ENCODE peak calls at places on chromosomes 12 and 14, in five cellular contexts. Z is A673, S is HCT116, R is aorta, G is lung. E is an unnamed sample.

GRCh38 chr12:20350495-20350894 is 17.8 kb upstream of the PDE3A start:
- DNase-seq in G (no peak), Z (peak; percentile 32), S (no peak), R (no peak), E (no peak)

GRCh38 chr14:96959992-96960391 is 162.8 kb downstream of the VRK1 start:
- DNase-seq in S (no peak), G (no peak), Z (no peak), R (no peak), E (no peak)

GRCh38 chr12:121399391-121400331 is at the start of gene RNF34:
- DNase-seq in Z (peak; percentile 99), R (peak; percentile 99), S (peak; percentile 97), G (peak; percentile 99), E (peak; percentile 99)

GRCh38 chr12:28780096-28780495 is 369.0 kb upstream of the FAR2 start:
- DNase-seq in G (no peak), Z (no peak), S (no peak), R (no peak), E (peak; percentile 9)

GRCh38 chr12:4829793-4830162 is 79.9 kb upstream of the KCNA1 start:
- DNase-seq in S (no peak), R (no peak), G (no peak), Z (peak; percentile 23), E (no peak)

GRCh38 chr12:109621864-109622485 is 48.4 kb downstream of the MVK start:
- DNase-seq in G (no peak), S (no peak), R (no peak), Z (peak; percentile 24), E (no peak)

GRCh38 chr12:133145981-133146380 is 15.6 kb downstream of the ZNF10 start:
- DNase-seq in G (no peak), R (no peak), Z (no peak), S (no peak), E (no peak)

GRCh38 chr14:21039059-21039422 is 3.1 kb upstream of the RNASE7 start:
- DNase-seq in Z (no peak), R (peak; percentile 83), S (no peak), G (peak; percentile 59), E (peak; percentile 87)

GRCh38 chr14:55843718-55844403 is 263.9 kb downstream of the KTN1 start:
- DNase-seq in Z (no peak), R (no peak), S (no peak), G (no peak), E (no peak)

GRCh38 chr12:59708484-59708883 is 112.7 kb downstream of the SLC16A7 start:
- DNase-seq in Z (no peak), R (no peak), G (no peak), S (no peak), E (no peak)

GRCh38 chr12:103928736-103929050 is 1.5 kb upstream of the HSP90B1 start:
- DNase-seq in Z (no peak), S (no peak), G (no peak), R (peak; percentile 64), E (peak; percentile 70)

GRCh38 chr14:105195533-105196227 is 14.6 kb upstream of the NUDT14 start:
- DNase-seq in R (no peak), G (no peak), Z (peak; percentile 71), S (no peak), E (no peak)

GRCh38 chr12:21501258-21502163 is at the start of the genes GOLT1B and RECQL:
- DNase-seq in R (peak; percentile 95), Z (peak; percentile 98), S (peak; percentile 96), G (peak; percentile 93), E (peak; percentile 95)

GRCh38 chr12:21502872-21503271 is 1.3 kb downstream of the GOLT1B start:
- DNase-seq in G (no peak), R (no peak), Z (no peak), S (no peak), E (no peak)

GRCh38 chr12:21502164-21502496 is 541 bp downstream of the GOLT1B start:
- DNase-seq in S (no peak), Z (peak; percentile 39), R (peak; percentile 52), G (no peak), E (peak; percentile 20)

GRCh38 chr12:21499765-21500164 is 1.7 kb downstream of the RECQL start:
- DNase-seq in Z (no peak), S (no peak), G (no peak), R (no peak), E (no peak)

GRCh38 chr12:21500786-21501257 is 613 bp downstream of the RECQL start:
- DNase-seq in R (no peak), Z (no peak), S (no peak), G (no peak), E (no peak)
- H3K4me1 ChIP-seq in R (peaks cover 15% of the 10 kb centered on the region), Z (peaks cover 19% of the 10 kb centered on the region), S (peaks cover 13% of the 10 kb centered on the region), G (peaks cover 5% of the 10 kb centered on the region), E (peaks cover 24% of the 10 kb centered on the region)

GRCh38 chr12:57896437-57897201 is 44.7 kb upstream of the ATP23 start:
- DNase-seq in Z (peak; percentile 86), G (peak; percentile 64), R (peak; percentile 88), S (no peak), E (peak; percentile 79)
- H3K4me1 ChIP-seq in Z (peaks cover 76% of the 10 kb centered on the region), G (peaks cover 39% of the 10 kb centered on the region), R (peaks cover 6% of the 10 kb centered on the region), S (no peaks in the 10 kb centered on the region), E (peaks cover 70% of the 10 kb centered on the region)

GRCh38 chr12:52435659-52435999 is 1.5 kb upstream of the KRT75 start:
- DNase-seq in G (no peak), Z (no peak), R (no peak), S (no peak), E (no peak)

GRCh38 chr12:52438305-52439301 is 4.4 kb upstream of the KRT75 start:
- DNase-seq in Z (no peak), R (no peak), G (no peak), S (no peak), E (no peak)

GRCh38 chr12:52436000-52436827 is 2.0 kb upstream of the KRT75 start:
- DNase-seq in S (no peak), R (no peak), G (no peak), Z (no peak), E (no peak)

GRCh38 chr12:52437508-52437907 is 3.3 kb upstream of the KRT75 start:
- DNase-seq in S (no peak), R (no peak), Z (no peak), G (no peak), E (no peak)

DNA sequence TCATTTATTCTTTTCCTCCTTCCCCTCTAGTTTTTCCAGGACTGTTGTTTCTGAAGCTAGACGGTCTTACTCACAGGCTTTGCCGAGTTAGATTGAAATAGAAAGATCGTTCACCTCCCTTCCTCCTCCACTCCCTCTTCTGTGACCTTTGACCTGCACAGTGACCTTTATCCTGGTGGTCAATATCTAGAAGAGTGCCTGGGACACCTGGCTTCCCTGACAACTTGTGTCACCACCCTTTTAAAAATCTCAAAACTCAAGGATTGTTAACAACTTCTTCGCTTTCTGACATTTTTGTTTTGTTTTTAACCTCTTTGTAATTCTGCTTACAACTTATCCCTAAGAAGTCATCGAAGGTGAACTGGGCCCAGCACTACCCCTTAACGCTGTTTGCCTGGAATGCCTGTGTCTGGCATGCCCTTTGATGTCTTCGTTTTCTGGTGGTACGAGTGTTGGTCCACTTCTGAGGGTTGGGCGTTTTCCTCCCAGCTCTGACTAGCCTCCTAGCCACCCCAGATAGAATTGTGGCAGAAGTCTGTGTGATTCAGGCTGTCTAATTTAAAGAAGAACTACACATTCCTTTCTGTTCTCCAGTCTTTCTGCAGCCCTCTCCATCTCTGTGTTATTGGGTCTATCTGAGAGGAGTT is 2.8 kb upstream of the KRT75 start:
- DNase-seq in R (no peak), G (no peak), S (no peak), Z (no peak), E (no peak)
- H3K4me1 ChIP-seq in R (no peaks in the 10 kb centered on the region), G (no peaks in the 10 kb centered on the region), S (peaks cover 16% of the 10 kb centered on the region), Z (no peaks in the 10 kb centered on the region), E (peaks cover 9% of the 10 kb centered on the region)

GRCh38 chr12:48156648-48157015 is 683 bp downstream of the ASB8 start:
- DNase-seq in Z (no peak), R (no peak), G (no peak), S (no peak), E (no peak)
- H3K4me1 ChIP-seq in Z (peaks cover 4% of the 10 kb centered on the region), R (no peaks in the 10 kb centered on the region), G (peaks cover 4% of the 10 kb centered on the region), S (peaks cover 8% of the 10 kb centered on the region), E (peaks cover 21% of the 10 kb centered on the region)

E was measured in transverse colon.